ENCODE peak calls at places on chromosome 11, in four cellular contexts. X, G, Q and O are unnamed samples.

GRCh38 chr11:130854483-130854882 is 61.8 kb downstream of the SNX19 start:
- DNase-seq in Q (no peak), X (no peak), G (no peak), O (no peak)

GRCh38 chr11:121418625-121419114 is 33.4 kb upstream of the SORL1 start:
- DNase-seq in G (no peak), X (peak; percentile 45), Q (peak; percentile 41), O (peak; percentile 89)

GRCh38 chr11:1943576-1943975 is 3.6 kb upstream of the MRPL23 start:
- DNase-seq in X (no peak), Q (no peak), G (no peak), O (no peak)

GRCh38 chr11:57154718-57155117 is 27.0 kb upstream of the LRRC55 start:
- DNase-seq in X (no peak), G (no peak), Q (no peak), O (no peak)

GRCh38 chr11:34564406-34564805 is 50.8 kb upstream of the ELF5 start:
- DNase-seq in Q (no peak), X (no peak), G (no peak), O (no peak)

GRCh38 chr11:110598725-110599124 is 113.5 kb downstream of the ARHGAP20 start:
- DNase-seq in X (no peak), G (no peak), Q (no peak), O (no peak)

GRCh38 chr11:123457187-123457770 is 27.2 kb downstream of the GRAMD1B start:
- DNase-seq in G (no peak), X (peak; percentile 61), Q (no peak), O (no peak)

GRCh38 chr11:2772544-2773031 is 72.8 kb upstream of the KCNQ1OT1 start:
- DNase-seq in X (no peak), G (no peak), Q (no peak), O (no peak)

GRCh38 chr11:58926695-58927094 is 12.6 kb upstream of the GLYATL1 start:
- DNase-seq in Q (peak; percentile 27), G (no peak), X (no peak), O (no peak)

GRCh38 chr11:66240781-66241136 is 27.7 kb upstream of the RAB1B start:
- DNase-seq in G (no peak), X (no peak), Q (no peak), O (no peak)

GRCh38 chr11:70805243-70805642 is 406.9 kb downstream of the CTTN start:
- DNase-seq in G (no peak), X (no peak), Q (no peak), O (peak; percentile 12)

GRCh38 chr11:102220728-102221467 is 96.4 kb upstream of the BIRC3 start:
- DNase-seq in G (no peak), X (no peak), Q (peak; percentile 3), O (no peak)

GRCh38 chr11:77611921-77612320 is 22.2 kb downstream of the AQP11 start:
- DNase-seq in Q (no peak), X (no peak), G (no peak), O (no peak)

GRCh38 chr11:110250168-110250567 is 46.2 kb downstream of the RDX start:
- DNase-seq in G (no peak), X (no peak), Q (no peak), O (no peak)

GRCh38 chr11:129265125-129265788 is 73.1 kb upstream of the ARHGAP32 start:
- DNase-seq in X (no peak), G (no peak), Q (no peak), O (no peak)

GRCh38 chr11:69199583-69200295 is 44.0 kb downstream of the SMIM38 start:
- DNase-seq in X (no peak), Q (no peak), G (no peak), O (no peak)

GRCh38 chr11:20026629-20027545 is 133.4 kb downstream of the DBX1 start:
- DNase-seq in Q (no peak), G (no peak), X (no peak), O (no peak)

GRCh38 chr11:45473491-45473890 is 187.3 kb upstream of the SYT13 start:
- DNase-seq in X (no peak), Q (peak; percentile 62), G (no peak), O (peak; percentile 73)

GRCh38 chr11:1832181-1832988 is 2.4 kb upstream of the SYT8 start:
- DNase-seq in Q (peak; percentile 51), X (no peak), G (peak; percentile 67), O (peak; percentile 13)

GRCh38 chr11:36684840-36685800 is 87.1 kb upstream of the RAG2 start:
- DNase-seq in Q (no peak), X (no peak), G (no peak), O (no peak)

GRCh38 chr11:112318661-112319060 is 58.0 kb upstream of the PLET1 start:
- DNase-seq in G (no peak), X (no peak), Q (no peak), O (no peak)

GRCh38 chr11:72221386-72221785 is 3.2 kb upstream of the INPPL1 start:
- DNase-seq in X (no peak), G (no peak), Q (no peak), O (no peak)

GRCh38 chr11:102157219-102157618 is 47.0 kb downstream of the YAP1 start:
- DNase-seq in G (no peak), Q (no peak), X (peak; percentile 77), O (no peak)

GRCh38 chr11:134564472-134565200 is 152.6 kb upstream of the B3GAT1 start:
- DNase-seq in X (no peak), G (no peak), Q (no peak), O (no peak)

GRCh38 chr11:12765428-12765827 is 91.2 kb downstream of the TEAD1 start:
- DNase-seq in X (no peak), Q (peak; percentile 80), G (no peak), O (peak; percentile 86)

GRCh38 chr11:127205688-127206217 is 205.2 kb upstream of the KIRREL3 start:
- DNase-seq in X (no peak), Q (no peak), G (no peak), O (no peak)

GRCh38 chr11:95849087-95849825 is 59.0 kb downstream of the CEP57 start:
- DNase-seq in X (peak; percentile 66), G (no peak), Q (peak; percentile 52), O (peak; percentile 45)

GRCh38 chr11:60242607-60243292 is at the start of gene MS4A4E:
- DNase-seq in G (no peak), X (no peak), Q (no peak), O (no peak)

GRCh38 chr11:69434341-69434960 is 47.0 kb upstream of the LINC01488 start:
- DNase-seq in G (no peak), Q (no peak), X (no peak), O (no peak)

GRCh38 chr11:27496461-27496860 is 10.1 kb downstream of the LIN7C start:
- DNase-seq in G (no peak), X (no peak), Q (no peak), O (no peak)